ENCODE peak calls at places on chromosomes 5 and 9, in six cellular contexts. W, C, E, V, D and J are unnamed samples.

GRCh38 chr5:62127098-62127736 is 178.8 kb upstream of the KIF2A start:
- DNase-seq in C (no peak), V (no peak), E (no peak), D (no peak), W (no peak), J (no peak)

GRCh38 chr9:82327641-82328040 is 339.1 kb downstream of the SPATA31D1 start:
- DNase-seq in V (no peak), E (no peak), C (no peak), W (no peak), D (no peak), J (no peak)

GRCh38 chr9:3828495-3828894 is 302.7 kb upstream of the RFX3 start:
- DNase-seq in C (no peak), D (no peak), V (peak; percentile 16), W (no peak), E (no peak), J (no peak)

GRCh38 chr5:169213479-169213878 is 87.5 kb downstream of the SLIT3 start:
- DNase-seq in E (no peak), C (no peak), W (no peak), V (no peak), D (no peak), J (peak; percentile 69)

GRCh38 chr9:91424403-91425176 is 958 bp upstream of the NFIL3 start:
- DNase-seq in E (peak; percentile 82), D (peak; percentile 87), C (no peak), W (no peak), V (peak; percentile 72), J (peak; percentile 62)

GRCh38 chr9:76756273-76756650 is 8.0 kb upstream of the PCA3 start:
- DNase-seq in V (no peak), C (peak; percentile 25), D (peak; percentile 31), W (no peak), E (peak; percentile 20), J (no peak)

GRCh38 chr5:168946363-168946762 is 354.6 kb downstream of the SLIT3 start:
- DNase-seq in D (no peak), E (no peak), V (no peak), W (no peak), C (peak; percentile 13), J (peak; percentile 56)

GRCh38 chr9:2857564-2858198 is 13.8 kb upstream of the PUM3 start:
- DNase-seq in E (peak; percentile 12), D (peak; percentile 62), W (peak; percentile 33), C (peak; percentile 58), V (peak; percentile 33), J (peak; percentile 6)

GRCh38 chr5:138649775-138650174 is 74.6 kb upstream of the HSPA9 start:
- DNase-seq in D (no peak), E (no peak), V (no peak), C (no peak), W (no peak), J (no peak)

GRCh38 chr5:147417133-147417813 is 92.6 kb downstream of the DPYSL3 start:
- DNase-seq in C (no peak), V (no peak), W (no peak), E (peak; percentile 34), D (peak; percentile 81), J (no peak)

GRCh38 chr5:59036274-59036961 is 453.5 kb downstream of the RAB3C start:
- DNase-seq in E (no peak), W (peak; percentile 54), C (no peak), D (peak; percentile 23), V (peak; percentile 94), J (no peak)

GRCh38 chr5:137565450-137565849 is 66.3 kb upstream of the SPOCK1 start:
- DNase-seq in V (no peak), D (no peak), E (no peak), C (no peak), W (no peak), J (no peak)

GRCh38 chr9:32180597-32180996 is 203.8 kb upstream of the ACO1 start:
- DNase-seq in W (no peak), C (no peak), E (no peak), V (no peak), D (no peak), J (no peak)

GRCh38 chr9:30799527-30800101 is 1584.8 kb upstream of the ACO1 start:
- DNase-seq in D (no peak), W (no peak), C (no peak), E (no peak), V (no peak), J (no peak)

GRCh38 chr9:16236882-16237281 is 633.6 kb downstream of the BNC2 start:
- DNase-seq in C (no peak), V (no peak), E (no peak), D (no peak), W (no peak), J (no peak)

GRCh38 chr9:130837002-130837511 is 2.0 kb downstream of the ABL1 start:
- DNase-seq in C (no peak), V (no peak), D (no peak), W (no peak), E (no peak), J (peak; percentile 55)

GRCh38 chr9:2726620-2727335 is 9.5 kb downstream of the KCNV2 start:
- DNase-seq in D (no peak), C (no peak), W (no peak), V (no peak), E (no peak), J (peak; percentile 10)

GRCh38 chr9:126043691-126044090 is 282.9 kb upstream of the MVB12B start:
- DNase-seq in D (no peak), C (no peak), W (no peak), E (no peak), V (no peak), J (no peak)

GRCh38 chr5:30098940-30099339 is 1094.5 kb upstream of the CDH6 start:
- DNase-seq in C (no peak), W (no peak), D (no peak), V (no peak), E (no peak), J (no peak)

GRCh38 chr9:126317513-126317912 is 9.1 kb upstream of the MVB12B start:
- DNase-seq in D (peak; percentile 51), W (no peak), V (no peak), E (no peak), C (no peak), J (no peak)

GRCh38 chr5:10647640-10648039 is 83.8 kb downstream of the ANKRD33B start:
- DNase-seq in E (no peak), D (no peak), C (no peak), W (no peak), V (no peak), J (no peak)

GRCh38 chr9:107190031-107190935 is 92.8 kb upstream of the RAD23B start:
- DNase-seq in W (no peak), E (no peak), C (no peak), V (peak; percentile 21), D (no peak), J (peak; percentile 7)

GRCh38 chr9:37602817-37603216 is 10.4 kb upstream of the TOMM5 start:
- DNase-seq in C (no peak), W (no peak), E (peak; percentile 18), D (peak; percentile 88), V (no peak), J (no peak)

GRCh38 chr5:95620030-95620869 is at the start of gene GPR150:
- DNase-seq in W (no peak), V (no peak), C (no peak), D (peak; percentile 71), E (peak; percentile 56), J (peak; percentile 63)

GRCh38 chr5:129322968-129323367 is 137.1 kb upstream of the ADAMTS19 start:
- DNase-seq in W (no peak), E (no peak), V (no peak), D (no peak), C (no peak), J (no peak)

GRCh38 chr9:97944612-97945011 is 6.6 kb upstream of the HEMGN start:
- DNase-seq in W (no peak), V (no peak), C (no peak), E (no peak), D (no peak), J (no peak)

GRCh38 chr9:94805585-94805984 is 79.1 kb downstream of the AOPEP start:
- DNase-seq in E (no peak), C (no peak), V (peak; percentile 88), W (peak; percentile 75), D (peak; percentile 53), J (peak; percentile 82)

GRCh38 chr9:74856997-74857396 is 30.7 kb downstream of the TRPM6 start:
- DNase-seq in C (no peak), V (no peak), W (no peak), E (no peak), D (no peak), J (no peak)

GRCh38 chr9:5384436-5384835 is 44.8 kb upstream of the RLN1 start:
- DNase-seq in E (no peak), D (no peak), V (no peak), C (no peak), W (no peak), J (no peak)

GRCh38 chr9:18976368-18977238 is 56.4 kb downstream of the SAXO1 start:
- DNase-seq in C (no peak), D (no peak), E (no peak), V (peak; percentile 74), W (no peak), J (peak; percentile 2)

GRCh38 chr5:93978222-93978621 is 236.8 kb upstream of the POU5F2 start:
- DNase-seq in E (no peak), W (no peak), C (no peak), V (no peak), D (no peak), J (no peak)
- H3K9me3 ChIP-seq in E (peaks cover 4% of the 10 kb centered on the region), W (no peaks in the 10 kb centered on the region), C (no peaks in the 10 kb centered on the region), V (no peaks in the 10 kb centered on the region), D (peaks cover 35% of the 10 kb centered on the region), J (peaks cover 14% of the 10 kb centered on the region)

DNA sequence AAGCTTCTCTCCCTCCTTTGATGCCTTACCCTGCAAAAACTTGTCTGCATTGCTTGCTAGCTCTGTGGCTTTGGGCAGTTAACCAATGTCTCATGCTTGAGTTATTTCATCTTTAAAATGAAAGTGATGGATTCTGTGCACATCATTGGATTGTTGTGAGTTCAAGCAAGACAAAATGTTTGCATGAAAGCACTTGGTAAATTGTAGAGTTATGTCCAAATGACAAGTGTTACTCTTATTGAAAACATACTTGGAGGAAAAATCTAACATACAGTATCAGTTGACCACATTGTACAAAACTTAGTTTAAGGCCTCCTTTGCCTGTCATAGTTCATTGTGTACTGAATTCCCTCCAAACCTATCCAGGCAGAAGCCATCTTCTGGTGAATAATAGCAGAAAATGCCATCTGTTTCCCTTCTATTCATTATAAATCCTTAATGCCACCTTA is 30.0 kb downstream of the TGFBR1 start:
- DNase-seq in E (no peak), D (no peak), V (peak; percentile 27), W (no peak), C (no peak), J (no peak)
- H3K27ac ChIP-seq in E (no peak overlapping the region), D (no peak overlapping the region), V (no peak overlapping the region), W (no peak overlapping the region), C (no peak overlapping the region), J (no peak overlapping the region)

GRCh38 chr5:110288766-110289165 is 437.7 kb downstream of the TMEM232 start:
- DNase-seq in W (no peak), D (no peak), C (no peak), E (no peak), V (no peak), J (no peak)

GRCh38 chr5:110289213-110289810 is 437.2 kb downstream of the TMEM232 start:
- DNase-seq in V (no peak), E (no peak), D (no peak), C (no peak), W (no peak), J (no peak)
- H3K9me3 ChIP-seq in V (peaks cover 3% of the 10 kb centered on the region), E (no peaks in the 10 kb centered on the region), D (no peaks in the 10 kb centered on the region), C (no peaks in the 10 kb centered on the region), W (no peaks in the 10 kb centered on the region), J (peaks cover 8% of the 10 kb centered on the region)

DNA sequence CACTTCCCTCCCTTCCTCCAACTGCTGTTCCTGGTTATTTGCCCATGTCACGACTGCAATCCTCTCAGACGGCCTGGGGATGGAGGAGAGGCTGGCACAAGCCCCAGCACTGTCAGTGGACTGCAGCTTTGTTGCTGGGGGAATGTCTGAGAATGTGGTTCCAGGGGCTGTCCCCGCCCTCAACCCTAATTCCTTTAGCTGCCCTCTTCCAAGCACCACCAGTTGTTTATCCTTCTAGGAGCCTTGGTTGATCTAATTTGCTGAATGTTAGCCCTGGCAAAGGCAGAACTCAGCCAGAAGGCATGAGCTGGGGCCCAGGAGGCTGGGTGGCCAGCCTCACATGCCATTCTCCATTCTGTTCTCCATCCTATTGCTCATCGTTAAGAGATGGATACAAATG is 51.6 kb downstream of the ADAM19 start:
- DNase-seq in E (no peak), W (no peak), C (no peak), V (no peak), D (no peak), J (peak; percentile 78)
- H3K27ac ChIP-seq in E (no peak overlapping the region), W (no peak overlapping the region), C (no peak overlapping the region), V (peak overlapping the region; percentile 47), D (peak overlapping the region; percentile 65), J (peak overlapping the region; percentile 46)